ENCODE peak calls at places on chromosomes 16 and 17, in six cellular contexts. A is A549, Z is upper lobe of left lung, S is uterus, U is lower leg skin, D is adrenal gland. C is an unnamed sample.

GRCh38 chr17:39073916-39074315 is 77.5 kb downstream of the PLXDC1 start:
- DNase-seq in A (no peak), Z (no peak), S (no peak), U (no peak), D (no peak), C (no peak)

GRCh38 chr16:85554114-85554790 is 58.9 kb upstream of the GSE1 start:
- DNase-seq in A (peak), Z (no peak), S (peak), U (peak), D (peak), C (peak)

GRCh38 chr16:13120091-13120490 is 218.7 kb downstream of the SHISA9 start:
- DNase-seq in A (no peak), Z (no peak), S (no peak), U (peak), D (no peak), C (no peak)

GRCh38 chr17:56812971-56813388 is 20.7 kb downstream of the C17orf67 start:
- DNase-seq in A (no peak), Z (no peak), S (no peak), U (no peak), D (no peak), C (no peak)

GRCh38 chr17:50627782-50628601 is 6.7 kb upstream of the ABCC3 start:
- DNase-seq in A (no peak), Z (no peak), S (no peak), U (no peak), D (no peak), C (no peak)

GRCh38 chr16:86520317-86521210 is 10.2 kb downstream of the FOXF1 start:
- DNase-seq in A (no peak), Z (no peak), S (no peak), U (no peak), D (no peak), C (no peak)

GRCh38 chr17:62652251-62653001 is 25.0 kb downstream of the MRC2 start:
- DNase-seq in A (peak), Z (peak), S (peak), U (no peak), D (peak), C (peak)

GRCh38 chr17:72489273-72489641 is 368.4 kb downstream of the SOX9 start:
- DNase-seq in A (no peak), Z (no peak), S (no peak), U (no peak), D (no peak), C (no peak)

GRCh38 chr16:5649762-5650445 is 552.3 kb upstream of the EEF2KMT start:
- DNase-seq in A (no peak), Z (peak), S (no peak), U (peak), D (no peak), C (no peak)

GRCh38 chr17:57915980-57916757 is 39.0 kb downstream of the CUEDC1 start:
- DNase-seq in A (no peak), Z (no peak), S (no peak), U (no peak), D (peak), C (no peak)

GRCh38 chr16:249431-249830 is 14.8 kb downstream of the FAM234A start:
- DNase-seq in A (no peak), Z (no peak), S (no peak), U (no peak), D (no peak), C (no peak)

GRCh38 chr16:68737046-68737729 is at the start of gene CDH1:
- DNase-seq in A (no peak), Z (peak), S (no peak), U (peak), D (no peak), C (no peak)

GRCh38 chr17:51439395-51440229 is 179.3 kb downstream of the UTP18 start:
- DNase-seq in A (no peak), Z (no peak), S (no peak), U (no peak), D (peak), C (no peak)

GRCh38 chr16:13902677-13903076 is 17.3 kb upstream of the ERCC4 start:
- DNase-seq in A (no peak), Z (no peak), S (no peak), U (no peak), D (no peak), C (no peak)

GRCh38 chr17:83065660-83066542 is 13.5 kb upstream of the METRNL start:
- DNase-seq in A (no peak), Z (peak), S (peak), U (peak), D (peak), C (no peak)

GRCh38 chr17:37133131-37133530 is 184.4 kb downstream of the AATF start:
- DNase-seq in A (no peak), Z (no peak), S (no peak), U (no peak), D (no peak), C (no peak)

GRCh38 chr17:81867123-81867951 is 3.8 kb downstream of the ARHGDIA start:
- DNase-seq in A (no peak), Z (peak), S (no peak), U (no peak), D (peak), C (no peak)
- TF ChIP-seq POLR2A in A (peak), Z (no peak), S (no peak), U (no peak), D (peak), C (peak)

GRCh38 chr16:4075534-4075933 is 40.7 kb downstream of the ADCY9 start:
- DNase-seq in A (no peak), Z (peak), S (no peak), U (peak), D (peak), C (no peak)
- TF ChIP-seq POLR2A in A (no peak), Z (no peak), S (no peak), U (no peak), D (no peak), C (no peak)

GRCh38 chr17:45413498-45413923 is 19.2 kb downstream of the ARHGAP27 start:
- DNase-seq in A (no peak), Z (peak), S (no peak), U (no peak), D (peak), C (no peak)
- TF ChIP-seq POLR2A in A (no peak), Z (no peak), S (no peak), U (no peak), D (no peak), C (no peak)

GRCh38 chr17:28532063-28532960 is 20.1 kb downstream of the UNC119 start:
- DNase-seq in A (no peak), Z (no peak), S (no peak), U (no peak), D (no peak), C (no peak)
- TF ChIP-seq POLR2A in A (no peak), Z (no peak), S (no peak), U (no peak), D (no peak), C (no peak)

GRCh38 chr17:40803617-40804082 is 3.9 kb upstream of the KRT28 start:
- DNase-seq in A (peak), Z (peak), S (peak), U (peak), D (peak), C (peak)
- TF ChIP-seq POLR2A in A (no peak), Z (no peak), S (no peak), U (no peak), D (no peak), C (no peak)